ENCODE peak calls at places on chromosomes 3 and 15, in ten cellular contexts. A is CD4-positive, alpha-beta memory T cell; J is neural progenitor cell; M is left ventricle myocardium inferior; F is T-helper 1 cell; K is T-helper 17 cell; R is activated naive CD8-positive, alpha-beta T cell treated with anti-CD3 and anti-CD28 coated beads, Interleukin-2, amount 50 U/mL, for 16 hours; T is caudate nucleus; Q is mesenchymal stem cell; E is heart left ventricle. L is an unnamed sample.

GRCh38 chr15:63389902-63390301 is 8.3 kb upstream of the CA12 start:
- DNase-seq in K (no peak), Q (no peak), A (peak), R (no peak), J (no peak), M (no peak), T (no peak), F (no peak), E (no peak), L (no peak)

GRCh38 chr3:16301490-16301889 is 36.5 kb downstream of the OXNAD1 start:
- DNase-seq in T (no peak), R (no peak), J (peak), A (no peak), M (no peak), Q (no peak), E (no peak), F (no peak), K (no peak), L (no peak)

GRCh38 chr3:10240799-10241198 is 7.5 kb upstream of the TATDN2 start:
- DNase-seq in M (no peak), A (no peak), K (no peak), T (no peak), F (no peak), R (no peak), Q (no peak), E (no peak), J (no peak), L (no peak)

GRCh38 chr3:129829640-129830039 is 63.9 kb downstream of the TMCC1 start:
- DNase-seq in Q (peak), A (peak), T (no peak), J (peak), E (no peak), R (no peak), F (no peak), M (peak), K (no peak), L (peak)

GRCh38 chr3:156533205-156533604 is 21.7 kb downstream of the SSR3 start:
- DNase-seq in R (no peak), F (no peak), Q (peak), T (no peak), J (no peak), M (no peak), A (no peak), K (no peak), E (no peak), L (no peak)

GRCh38 chr15:101451886-101452285 is 37.6 kb downstream of the PCSK6 start:
- DNase-seq in A (no peak), F (no peak), E (no peak), M (no peak), R (no peak), K (no peak), J (no peak), T (no peak), Q (no peak), L (no peak)

GRCh38 chr3:185197071-185197470 is 44.2 kb upstream of the C3orf70 start:
- DNase-seq in R (no peak), K (no peak), A (no peak), M (no peak), Q (no peak), T (no peak), F (no peak), E (no peak), J (no peak), L (no peak)

GRCh38 chr3:14446988-14447570 is 44.7 kb downstream of the SLC6A6 start:
- DNase-seq in T (no peak), M (no peak), A (no peak), Q (no peak), R (no peak), K (no peak), E (no peak), F (no peak), J (no peak), L (no peak)

GRCh38 chr3:158830391-158830790 is 28.5 kb downstream of the MFSD1 start:
- DNase-seq in R (no peak), F (no peak), M (no peak), J (no peak), A (no peak), K (no peak), T (no peak), E (no peak), Q (no peak), L (no peak)

GRCh38 chr3:58581328-58582091 is 4.3 kb upstream of the FAM107A start:
- DNase-seq in A (no peak), Q (no peak), R (no peak), K (no peak), E (no peak), M (no peak), F (no peak), T (peak), J (peak), L (no peak)

GRCh38 chr3:13600950-13601691 is 52.2 kb downstream of the FBLN2 start:
- DNase-seq in K (no peak), F (no peak), M (no peak), J (no peak), R (no peak), E (no peak), Q (peak), T (no peak), A (no peak), L (no peak)

GRCh38 chr3:150843241-150843640 is 62.0 kb downstream of the MINDY4B start:
- DNase-seq in E (no peak), K (no peak), T (no peak), Q (no peak), A (no peak), F (no peak), M (no peak), R (no peak), J (no peak), L (no peak)

GRCh38 chr3:124761250-124761796 is 31.1 kb downstream of the UMPS start:
- DNase-seq in Q (peak), A (peak), T (peak), K (peak), M (peak), F (peak), E (peak), R (peak), J (peak), L (peak)

GRCh38 chr15:62326460-62327011 is 161.5 kb upstream of the C2CD4B start:
- DNase-seq in J (no peak), T (no peak), A (no peak), E (no peak), F (no peak), M (no peak), K (no peak), R (no peak), Q (no peak), L (no peak)

L was measured in CD8-positive, alpha-beta memory T cell.